ENCODE peak calls at places on chromosome 5, in six cellular contexts. One of them, this sample, is unnamed.

GRCh38 chr5:169064093-169064492 is 236.8 kb downstream of the SLIT3 start:
- DNase-seq in endothelial cell of umbilical vein: peak
- DNase-seq in activated B cell treated with CpG ODN at 0.5 μM for 24 hours: no peak
- DNase-seq in body of pancreas: peak
- DNase-seq in glutamatergic neuron: no peak
- DNase-seq in CD4-positive, alpha-beta T cell: no peak
- DNase-seq in this sample: no peak

GRCh38 chr5:66477591-66477990 is 118.6 kb upstream of the MAST4 start:
- DNase-seq in endothelial cell of umbilical vein: no peak
- DNase-seq in CD4-positive, alpha-beta T cell: no peak
- DNase-seq in glutamatergic neuron: no peak
- DNase-seq in activated B cell treated with CpG ODN at 0.5 μM for 24 hours: no peak
- DNase-seq in body of pancreas: no peak
- DNase-seq in this sample: no peak

GRCh38 chr5:132057498-132058255 is 2.8 kb upstream of the IL3 start:
- DNase-seq in endothelial cell of umbilical vein: no peak
- DNase-seq in glutamatergic neuron: peak
- DNase-seq in body of pancreas: no peak
- DNase-seq in activated B cell treated with CpG ODN at 0.5 μM for 24 hours: peak
- DNase-seq in CD4-positive, alpha-beta T cell: no peak
- DNase-seq in this sample: no peak

GRCh38 chr5:65978251-65978650 is 51.9 kb downstream of the ERBIN start:
- DNase-seq in endothelial cell of umbilical vein: no peak
- DNase-seq in activated B cell treated with CpG ODN at 0.5 μM for 24 hours: no peak
- DNase-seq in CD4-positive, alpha-beta T cell: no peak
- DNase-seq in glutamatergic neuron: no peak
- DNase-seq in body of pancreas: no peak
- DNase-seq in this sample: no peak

GRCh38 chr5:76845890-76846289 is 3.9 kb upstream of the S100Z start:
- DNase-seq in activated B cell treated with CpG ODN at 0.5 μM for 24 hours: no peak
- DNase-seq in glutamatergic neuron: no peak
- DNase-seq in CD4-positive, alpha-beta T cell: no peak
- DNase-seq in body of pancreas: no peak
- DNase-seq in endothelial cell of umbilical vein: no peak
- DNase-seq in this sample: no peak

GRCh38 chr5:146560205-146560812 is 44.3 kb upstream of the GPR151 start:
- DNase-seq in activated B cell treated with CpG ODN at 0.5 μM for 24 hours: no peak
- DNase-seq in body of pancreas: peak
- DNase-seq in CD4-positive, alpha-beta T cell: no peak
- DNase-seq in glutamatergic neuron: no peak
- DNase-seq in endothelial cell of umbilical vein: no peak
- DNase-seq in this sample: no peak

GRCh38 chr5:109876030-109876726 is 186.5 kb downstream of the MAN2A1 start:
- DNase-seq in glutamatergic neuron: no peak
- DNase-seq in body of pancreas: no peak
- DNase-seq in activated B cell treated with CpG ODN at 0.5 μM for 24 hours: no peak
- DNase-seq in CD4-positive, alpha-beta T cell: no peak
- DNase-seq in endothelial cell of umbilical vein: no peak
- DNase-seq in this sample: no peak

GRCh38 chr5:78527925-78528324 is 120.6 kb downstream of the LHFPL2 start:
- DNase-seq in CD4-positive, alpha-beta T cell: no peak
- DNase-seq in body of pancreas: no peak
- DNase-seq in activated B cell treated with CpG ODN at 0.5 μM for 24 hours: no peak
- DNase-seq in glutamatergic neuron: no peak
- DNase-seq in endothelial cell of umbilical vein: peak
- DNase-seq in this sample: no peak

GRCh38 chr5:122924203-122924602 is 78.8 kb downstream of the SNX24 start:
- DNase-seq in endothelial cell of umbilical vein: no peak
- DNase-seq in body of pancreas: no peak
- DNase-seq in glutamatergic neuron: no peak
- DNase-seq in CD4-positive, alpha-beta T cell: no peak
- DNase-seq in activated B cell treated with CpG ODN at 0.5 μM for 24 hours: no peak
- DNase-seq in this sample: no peak

GRCh38 chr5:126808619-126809018 is 31.7 kb downstream of the LMNB1 start:
- DNase-seq in glutamatergic neuron: no peak
- DNase-seq in endothelial cell of umbilical vein: peak
- DNase-seq in body of pancreas: no peak
- DNase-seq in activated B cell treated with CpG ODN at 0.5 μM for 24 hours: no peak
- DNase-seq in CD4-positive, alpha-beta T cell: no peak
- DNase-seq in this sample: no peak

GRCh38 chr5:96567188-96567587 is 95.0 kb upstream of the CAST start:
- DNase-seq in body of pancreas: no peak
- DNase-seq in activated B cell treated with CpG ODN at 0.5 μM for 24 hours: no peak
- DNase-seq in glutamatergic neuron: no peak
- DNase-seq in endothelial cell of umbilical vein: peak
- DNase-seq in CD4-positive, alpha-beta T cell: no peak
- DNase-seq in this sample: no peak

GRCh38 chr5:24208540-24209141 is 436.1 kb downstream of the CDH10 start:
- DNase-seq in body of pancreas: no peak
- DNase-seq in glutamatergic neuron: no peak
- DNase-seq in endothelial cell of umbilical vein: no peak
- DNase-seq in CD4-positive, alpha-beta T cell: no peak
- DNase-seq in activated B cell treated with CpG ODN at 0.5 μM for 24 hours: no peak
- DNase-seq in this sample: no peak

GRCh38 chr5:81420039-81420667 is 26.2 kb upstream of the ACOT12 start:
- DNase-seq in body of pancreas: no peak
- DNase-seq in activated B cell treated with CpG ODN at 0.5 μM for 24 hours: no peak
- DNase-seq in CD4-positive, alpha-beta T cell: no peak
- DNase-seq in glutamatergic neuron: no peak
- DNase-seq in endothelial cell of umbilical vein: peak
- DNase-seq in this sample: peak

GRCh38 chr5:111772456-111772855 is 15.5 kb upstream of the NREP start:
- DNase-seq in activated B cell treated with CpG ODN at 0.5 μM for 24 hours: no peak
- DNase-seq in endothelial cell of umbilical vein: no peak
- DNase-seq in CD4-positive, alpha-beta T cell: no peak
- DNase-seq in glutamatergic neuron: peak
- DNase-seq in body of pancreas: no peak
- DNase-seq in this sample: no peak

GRCh38 chr5:75265731-75266130 is 29.1 kb upstream of the ANKRD31 start:
- DNase-seq in activated B cell treated with CpG ODN at 0.5 μM for 24 hours: no peak
- DNase-seq in endothelial cell of umbilical vein: peak
- DNase-seq in glutamatergic neuron: no peak
- DNase-seq in body of pancreas: no peak
- DNase-seq in CD4-positive, alpha-beta T cell: no peak
- DNase-seq in this sample: peak

GRCh38 chr5:40652441-40653220 is 27.1 kb upstream of the PTGER4 start:
- DNase-seq in activated B cell treated with CpG ODN at 0.5 μM for 24 hours: no peak
- DNase-seq in CD4-positive, alpha-beta T cell: no peak
- DNase-seq in body of pancreas: no peak
- DNase-seq in glutamatergic neuron: no peak
- DNase-seq in endothelial cell of umbilical vein: no peak
- DNase-seq in this sample: no peak

GRCh38 chr5:57495285-57495684 is 12.7 kb upstream of the ACTBL2 start:
- DNase-seq in body of pancreas: no peak
- DNase-seq in activated B cell treated with CpG ODN at 0.5 μM for 24 hours: no peak
- DNase-seq in CD4-positive, alpha-beta T cell: peak
- DNase-seq in glutamatergic neuron: no peak
- DNase-seq in endothelial cell of umbilical vein: peak
- DNase-seq in this sample: no peak

GRCh38 chr5:114249838-114250237 is 112.0 kb upstream of the KCNN2 start:
- DNase-seq in glutamatergic neuron: no peak
- DNase-seq in endothelial cell of umbilical vein: peak
- DNase-seq in CD4-positive, alpha-beta T cell: no peak
- DNase-seq in activated B cell treated with CpG ODN at 0.5 μM for 24 hours: no peak
- DNase-seq in body of pancreas: no peak
- DNase-seq in this sample: no peak

GRCh38 chr5:119178435-119178834 is 107.5 kb downstream of the DMXL1 start:
- DNase-seq in activated B cell treated with CpG ODN at 0.5 μM for 24 hours: no peak
- DNase-seq in CD4-positive, alpha-beta T cell: no peak
- DNase-seq in glutamatergic neuron: no peak
- DNase-seq in endothelial cell of umbilical vein: no peak
- DNase-seq in body of pancreas: no peak
- DNase-seq in this sample: no peak

GRCh38 chr5:155883966-155884555 is 442.9 kb upstream of the SGCD start:
- DNase-seq in activated B cell treated with CpG ODN at 0.5 μM for 24 hours: no peak
- DNase-seq in CD4-positive, alpha-beta T cell: no peak
- DNase-seq in glutamatergic neuron: no peak
- DNase-seq in endothelial cell of umbilical vein: no peak
- DNase-seq in body of pancreas: no peak
- DNase-seq in this sample: no peak

GRCh38 chr5:141865406-141865805 is 12.8 kb downstream of the PCDH1 start:
- DNase-seq in glutamatergic neuron: no peak
- DNase-seq in CD4-positive, alpha-beta T cell: no peak
- DNase-seq in endothelial cell of umbilical vein: no peak
- DNase-seq in body of pancreas: no peak
- DNase-seq in activated B cell treated with CpG ODN at 0.5 μM for 24 hours: no peak
- DNase-seq in this sample: no peak

GRCh38 chr5:119527346-119527745 is 75.0 kb downstream of the HSD17B4 start:
- DNase-seq in glutamatergic neuron: no peak
- DNase-seq in body of pancreas: no peak
- DNase-seq in CD4-positive, alpha-beta T cell: no peak
- DNase-seq in endothelial cell of umbilical vein: no peak
- DNase-seq in activated B cell treated with CpG ODN at 0.5 μM for 24 hours: no peak
- DNase-seq in this sample: no peak

GRCh38 chr5:110376281-110376916 is 350.1 kb downstream of the TMEM232 start:
- DNase-seq in glutamatergic neuron: no peak
- DNase-seq in activated B cell treated with CpG ODN at 0.5 μM for 24 hours: no peak
- DNase-seq in endothelial cell of umbilical vein: no peak
- DNase-seq in body of pancreas: no peak
- DNase-seq in CD4-positive, alpha-beta T cell: no peak
- DNase-seq in this sample: no peak

GRCh38 chr5:126836778-126837177 is 59.8 kb downstream of the LMNB1 start:
- DNase-seq in body of pancreas: no peak
- DNase-seq in activated B cell treated with CpG ODN at 0.5 μM for 24 hours: no peak
- DNase-seq in CD4-positive, alpha-beta T cell: no peak
- DNase-seq in endothelial cell of umbilical vein: no peak
- DNase-seq in glutamatergic neuron: no peak
- DNase-seq in this sample: no peak

GRCh38 chr5:119476341-119476740 is 24.0 kb downstream of the HSD17B4 start:
- DNase-seq in body of pancreas: no peak
- DNase-seq in endothelial cell of umbilical vein: no peak
- DNase-seq in CD4-positive, alpha-beta T cell: no peak
- DNase-seq in activated B cell treated with CpG ODN at 0.5 μM for 24 hours: no peak
- DNase-seq in glutamatergic neuron: no peak
- DNase-seq in this sample: no peak

GRCh38 chr5:103466494-103466893 is 96.1 kb downstream of the NUDT12 start:
- DNase-seq in body of pancreas: no peak
- DNase-seq in endothelial cell of umbilical vein: peak
- DNase-seq in activated B cell treated with CpG ODN at 0.5 μM for 24 hours: no peak
- DNase-seq in CD4-positive, alpha-beta T cell: no peak
- DNase-seq in glutamatergic neuron: no peak
- DNase-seq in this sample: no peak

DNA sequence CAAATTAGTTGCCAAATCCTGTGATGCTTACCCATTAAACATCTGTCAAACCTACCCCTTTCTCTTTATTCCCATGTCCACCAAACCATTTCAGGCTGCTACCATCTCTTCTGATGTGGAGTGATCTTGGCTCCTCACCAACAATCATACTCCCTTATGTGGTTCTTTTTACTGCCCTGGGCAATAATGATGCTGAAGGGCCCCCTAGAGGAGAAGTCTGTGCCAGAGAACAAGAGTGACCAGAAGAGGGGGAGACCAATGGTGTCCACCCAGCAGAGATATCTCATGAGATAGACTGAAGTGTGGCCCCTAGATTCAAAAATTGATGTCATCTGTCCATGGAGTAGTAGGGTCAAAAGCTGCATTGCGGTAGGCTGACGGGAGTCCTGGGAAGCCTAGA is 10.9 kb downstream of the LRRC70 start:
- DNase-seq in CD4-positive, alpha-beta T cell: no peak
- DNase-seq in glutamatergic neuron: no peak
- DNase-seq in endothelial cell of umbilical vein: no peak
- DNase-seq in activated B cell treated with CpG ODN at 0.5 μM for 24 hours: no peak
- DNase-seq in body of pancreas: no peak
- DNase-seq in this sample: no peak
- TF ChIP-seq CTCF in CD4-positive, alpha-beta T cell: no peak
- TF ChIP-seq CTCF in glutamatergic neuron: no peak
- TF ChIP-seq CTCF in endothelial cell of umbilical vein: peak
- TF ChIP-seq CTCF in activated B cell treated with CpG ODN at 0.5 μM for 24 hours: no peak
- TF ChIP-seq CTCF in body of pancreas: no peak
- TF ChIP-seq CTCF in this sample: peak

GRCh38 chr5:135398855-135399837 is at the start of gene MACROH2A1:
- DNase-seq in activated B cell treated with CpG ODN at 0.5 μM for 24 hours: peak
- DNase-seq in endothelial cell of umbilical vein: peak
- DNase-seq in glutamatergic neuron: peak
- DNase-seq in body of pancreas: peak
- DNase-seq in CD4-positive, alpha-beta T cell: peak
- DNase-seq in this sample: no peak
- TF ChIP-seq CTCF in activated B cell treated with CpG ODN at 0.5 μM for 24 hours: no peak
- TF ChIP-seq CTCF in endothelial cell of umbilical vein: no peak
- TF ChIP-seq CTCF in glutamatergic neuron: no peak
- TF ChIP-seq CTCF in body of pancreas: peak
- TF ChIP-seq CTCF in CD4-positive, alpha-beta T cell: no peak
- TF ChIP-seq CTCF in this sample: no peak

DNA sequence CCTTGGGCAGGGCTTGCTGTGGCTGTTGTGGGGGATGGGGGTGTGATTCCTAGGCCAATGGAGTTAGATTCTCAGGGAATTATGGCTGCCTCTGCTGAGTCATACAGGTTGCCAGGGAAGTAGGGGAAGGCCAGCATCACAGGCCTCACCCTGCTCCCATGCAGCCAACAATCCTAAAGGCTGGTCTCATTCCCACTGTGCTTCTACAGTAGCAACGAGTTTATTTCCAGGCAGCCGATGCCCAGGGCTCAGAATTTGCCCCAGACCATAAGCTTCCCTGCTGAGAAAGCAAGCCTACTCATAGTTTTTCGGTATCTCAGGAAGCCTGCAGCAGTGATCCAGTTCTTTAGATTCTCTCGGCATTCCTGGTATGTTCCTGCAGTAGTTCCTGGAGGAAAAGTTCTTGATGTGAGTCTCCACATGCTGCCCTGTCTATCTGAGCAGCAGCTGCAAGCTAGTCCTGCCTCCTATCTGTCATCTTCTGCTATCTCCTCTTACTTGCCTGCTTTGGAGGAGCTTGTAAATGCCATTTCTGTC is 59.3 kb upstream of the SELENOP start:
- DNase-seq in activated B cell treated with CpG ODN at 0.5 μM for 24 hours: no peak
- DNase-seq in body of pancreas: no peak
- DNase-seq in endothelial cell of umbilical vein: no peak
- DNase-seq in CD4-positive, alpha-beta T cell: no peak
- DNase-seq in glutamatergic neuron: no peak
- DNase-seq in this sample: no peak
- TF ChIP-seq CTCF in activated B cell treated with CpG ODN at 0.5 μM for 24 hours: no peak
- TF ChIP-seq CTCF in body of pancreas: no peak
- TF ChIP-seq CTCF in endothelial cell of umbilical vein: no peak
- TF ChIP-seq CTCF in CD4-positive, alpha-beta T cell: no peak
- TF ChIP-seq CTCF in glutamatergic neuron: no peak
- TF ChIP-seq CTCF in this sample: no peak

GRCh38 chr5:446864-447263 is 3.9 kb downstream of the EXOC3 start:
- DNase-seq in body of pancreas: no peak
- DNase-seq in glutamatergic neuron: peak
- DNase-seq in CD4-positive, alpha-beta T cell: no peak
- DNase-seq in endothelial cell of umbilical vein: peak
- DNase-seq in activated B cell treated with CpG ODN at 0.5 μM for 24 hours: peak
- DNase-seq in this sample: peak

GRCh38 chr5:449151-449550 is 6.2 kb downstream of the EXOC3 start:
- DNase-seq in glutamatergic neuron: no peak
- DNase-seq in body of pancreas: no peak
- DNase-seq in endothelial cell of umbilical vein: no peak
- DNase-seq in CD4-positive, alpha-beta T cell: no peak
- DNase-seq in activated B cell treated with CpG ODN at 0.5 μM for 24 hours: no peak
- DNase-seq in this sample: no peak

GRCh38 chr5:447501-447900 is 4.5 kb downstream of the EXOC3 start:
- DNase-seq in activated B cell treated with CpG ODN at 0.5 μM for 24 hours: peak
- DNase-seq in body of pancreas: no peak
- DNase-seq in endothelial cell of umbilical vein: no peak
- DNase-seq in CD4-positive, alpha-beta T cell: no peak
- DNase-seq in glutamatergic neuron: no peak
- DNase-seq in this sample: no peak

GRCh38 chr5:448766-449090 is 5.8 kb downstream of the EXOC3 start:
- DNase-seq in endothelial cell of umbilical vein: no peak
- DNase-seq in glutamatergic neuron: no peak
- DNase-seq in body of pancreas: no peak
- DNase-seq in CD4-positive, alpha-beta T cell: no peak
- DNase-seq in activated B cell treated with CpG ODN at 0.5 μM for 24 hours: no peak
- DNase-seq in this sample: no peak

GRCh38 chr5:448061-448765 is 5.2 kb downstream of the EXOC3 start:
- DNase-seq in body of pancreas: no peak
- DNase-seq in activated B cell treated with CpG ODN at 0.5 μM for 24 hours: peak
- DNase-seq in CD4-positive, alpha-beta T cell: no peak
- DNase-seq in endothelial cell of umbilical vein: no peak
- DNase-seq in glutamatergic neuron: peak
- DNase-seq in this sample: no peak
- TF ChIP-seq CTCF in body of pancreas: no peak
- TF ChIP-seq CTCF in activated B cell treated with CpG ODN at 0.5 μM for 24 hours: no peak
- TF ChIP-seq CTCF in CD4-positive, alpha-beta T cell: no peak
- TF ChIP-seq CTCF in endothelial cell of umbilical vein: no peak
- TF ChIP-seq CTCF in glutamatergic neuron: no peak
- TF ChIP-seq CTCF in this sample: no peak